ENCODE peak calls at places on chromosome 11, in six cellular contexts. D, I, E, Q, K and X are unnamed samples.

GRCh38 chr11:102527701-102528100 is 2.8 kb downstream of the MMP7 start:
- DNase-seq in D (no peak), I (no peak), E (no peak), Q (no peak), K (no peak), X (no peak)

GRCh38 chr11:75856912-75857311 is 41.9 kb downstream of the UVRAG start:
- DNase-seq in D (no peak), I (no peak), E (no peak), Q (no peak), K (no peak), X (no peak)

GRCh38 chr11:134231958-134232674 is 7.6 kb downstream of the VPS26B start:
- DNase-seq in D (no peak), I (no peak), E (no peak), Q (no peak), K (no peak), X (no peak)

GRCh38 chr11:100876826-100877545 is 189.9 kb downstream of the ARHGAP42 start:
- DNase-seq in D (no peak), I (no peak), E (no peak), Q (no peak), K (no peak), X (peak)

GRCh38 chr11:12007769-12008737 is at the start of gene DKK3:
- DNase-seq in D (peak), I (no peak), E (no peak), Q (peak), K (no peak), X (no peak)

GRCh38 chr11:77039491-77040400 is 5.5 kb downstream of the B3GNT6 start:
- DNase-seq in D (peak), I (no peak), E (no peak), Q (no peak), K (no peak), X (no peak)

GRCh38 chr11:63839508-63840355 is 822 bp downstream of the MARK2 start:
- DNase-seq in D (peak), I (no peak), E (peak), Q (peak), K (peak), X (no peak)

GRCh38 chr11:130592056-130592455 is 143.6 kb downstream of the ADAMTS15 start:
- DNase-seq in D (no peak), I (no peak), E (no peak), Q (no peak), K (no peak), X (no peak)

GRCh38 chr11:83349371-83349770 is 63.2 kb upstream of the CCDC90B start:
- DNase-seq in D (no peak), I (no peak), E (no peak), Q (no peak), K (no peak), X (no peak)

GRCh38 chr11:16408619-16409018 is 52.3 kb upstream of the SOX6 start:
- DNase-seq in D (no peak), I (no peak), E (no peak), Q (no peak), K (no peak), X (no peak)

GRCh38 chr11:117180661-117181585 is 2.4 kb downstream of the SIDT2 start:
- DNase-seq in D (peak), I (no peak), E (peak), Q (peak), K (no peak), X (peak)

GRCh38 chr11:76410771-76411423 is 29.8 kb downstream of the GVQW3 start:
- DNase-seq in D (no peak), I (no peak), E (no peak), Q (no peak), K (no peak), X (no peak)

GRCh38 chr11:100925935-100926334 is 203.7 kb downstream of the PGR start:
- DNase-seq in D (no peak), I (no peak), E (no peak), Q (no peak), K (no peak), X (peak)

GRCh38 chr11:12692238-12693074 is 18.2 kb downstream of the TEAD1 start:
- DNase-seq in D (peak), I (peak), E (peak), Q (no peak), K (no peak), X (peak)

GRCh38 chr11:118531597-118532084 is 649 bp downstream of the TMEM25 start:
- DNase-seq in D (no peak), I (no peak), E (no peak), Q (no peak), K (no peak), X (no peak)

GRCh38 chr11:83864412-83865057 is 578.4 kb upstream of the CCDC90B start:
- DNase-seq in D (no peak), I (no peak), E (no peak), Q (no peak), K (no peak), X (no peak)

GRCh38 chr11:86743223-86744118 is 56.9 kb upstream of the PRSS23 start:
- DNase-seq in D (no peak), I (peak), E (peak), Q (no peak), K (peak), X (peak)

GRCh38 chr11:35511666-35512065 is 13.8 kb downstream of the PAMR1 start:
- DNase-seq in D (no peak), I (no peak), E (no peak), Q (no peak), K (peak), X (peak)

GRCh38 chr11:19980388-19980787 is 179.9 kb downstream of the DBX1 start:
- DNase-seq in D (no peak), I (no peak), E (no peak), Q (no peak), K (no peak), X (no peak)

GRCh38 chr11:61035086-61035835 is 63.8 kb downstream of the CD6 start:
- DNase-seq in D (no peak), I (no peak), E (no peak), Q (no peak), K (no peak), X (no peak)

GRCh38 chr11:93196816-93197382 is 892 bp downstream of the SLC36A4 start:
- DNase-seq in D (no peak), I (no peak), E (no peak), Q (no peak), K (no peak), X (no peak)

GRCh38 chr11:67382481-67383136 is 9.2 kb upstream of the RAD9A start:
- DNase-seq in D (peak), I (no peak), E (peak), Q (peak), K (peak), X (no peak)

GRCh38 chr11:103604310-103604709 is 432.1 kb upstream of the DDI1 start:
- DNase-seq in D (no peak), I (no peak), E (no peak), Q (no peak), K (no peak), X (no peak)

GRCh38 chr11:102620179-102620578 is 5.0 kb downstream of the MMP20 start:
- DNase-seq in D (no peak), I (no peak), E (no peak), Q (no peak), K (no peak), X (no peak)

GRCh38 chr11:17905477-17905876 is 107.4 kb downstream of the SERGEF start:
- DNase-seq in D (no peak), I (no peak), E (no peak), Q (no peak), K (no peak), X (no peak)

GRCh38 chr11:35323076-35323868 is 96.1 kb downstream of the SLC1A2 start:
- DNase-seq in D (no peak), I (no peak), E (no peak), Q (no peak), K (no peak), X (no peak)

GRCh38 chr11:120977470-120977869 is 46.4 kb upstream of the TBCEL start:
- DNase-seq in D (no peak), I (no peak), E (no peak), Q (no peak), K (no peak), X (no peak)

GRCh38 chr11:64352099-64353005 is 6.6 kb upstream of the RPS6KA4 start:
- DNase-seq in D (no peak), I (no peak), E (no peak), Q (no peak), K (no peak), X (no peak)

GRCh38 chr11:77152846-77153245 is 24.8 kb downstream of the MYO7A start:
- DNase-seq in D (no peak), I (no peak), E (no peak), Q (no peak), K (no peak), X (no peak)

GRCh38 chr11:134907636-134908035 is 495.6 kb upstream of the B3GAT1 start:
- DNase-seq in D (no peak), I (no peak), E (no peak), Q (no peak), K (no peak), X (no peak)

GRCh38 chr11:109619498-109619897 is 197.5 kb downstream of the C11orf87 start:
- DNase-seq in D (no peak), I (no peak), E (no peak), Q (no peak), K (no peak), X (no peak)

GRCh38 chr11:27910186-27910941 is 197.6 kb downstream of the KIF18A start:
- DNase-seq in D (no peak), I (no peak), E (no peak), Q (no peak), K (peak), X (peak)

GRCh38 chr11:121291896-121292502 is 572 bp upstream of the SC5D start:
- DNase-seq in D (no peak), I (no peak), E (no peak), Q (no peak), K (peak), X (no peak)

DNA sequence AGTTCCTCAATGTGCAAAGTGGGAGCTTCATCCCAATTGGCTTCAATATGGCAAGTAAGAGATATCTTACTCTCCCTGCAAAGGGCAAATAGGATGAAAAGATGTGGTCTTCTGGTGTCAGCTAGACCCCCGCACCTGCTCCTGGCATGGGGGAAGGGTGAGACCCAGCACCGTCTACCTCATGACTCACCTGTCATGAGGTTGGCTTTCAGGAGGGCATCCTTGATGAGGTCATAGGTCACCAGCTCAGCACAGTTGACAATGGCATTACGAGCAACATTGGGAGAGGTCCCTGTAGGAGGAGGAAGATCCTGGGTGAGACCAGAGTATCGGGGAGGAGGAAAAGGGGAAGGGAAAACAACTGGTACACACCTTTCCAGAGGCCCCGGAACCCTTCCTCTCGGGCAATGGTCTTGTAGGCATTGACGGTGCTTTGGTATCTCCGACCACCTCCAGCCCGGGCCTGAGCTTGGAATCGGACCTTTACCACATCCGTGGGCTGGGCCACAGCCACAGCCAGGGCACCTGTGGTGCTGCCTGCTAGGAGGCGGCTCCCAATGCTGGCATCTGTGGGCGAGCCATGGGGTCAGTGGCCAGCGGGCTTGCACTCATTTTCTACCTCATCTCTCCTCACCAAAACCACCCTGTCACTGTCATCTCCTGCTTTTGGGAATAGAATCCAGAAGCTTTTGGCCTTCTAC is 6.0 kb downstream of the UCP2 start:
- DNase-seq in D (no peak), I (no peak), E (no peak), Q (no peak), K (no peak), X (no peak)
- H3K4me3 ChIP-seq in D (no peak), I (no peak), E (no peak), Q (no peak), K (no peak), X (no peak)

GRCh38 chr11:1748467-1749019 is 1.9 kb downstream of the IFITM10 start:
- DNase-seq in D (no peak), I (no peak), E (no peak), Q (no peak), K (no peak), X (no peak)

GRCh38 chr11:1747753-1748466 is 2.5 kb downstream of the IFITM10 start:
- DNase-seq in D (no peak), I (no peak), E (no peak), Q (no peak), K (no peak), X (no peak)

GRCh38 chr11:1745701-1746320 is 4.6 kb downstream of the IFITM10 start:
- DNase-seq in D (no peak), I (no peak), E (no peak), Q (no peak), K (no peak), X (no peak)

GRCh38 chr11:1746516-1746931 is 3.9 kb downstream of the IFITM10 start:
- DNase-seq in D (no peak), I (no peak), E (no peak), Q (no peak), K (no peak), X (no peak)

GRCh38 chr11:1746956-1747752 is 3.2 kb downstream of the IFITM10 start:
- DNase-seq in D (no peak), I (no peak), E (no peak), Q (no peak), K (no peak), X (no peak)
- H3K4me3 ChIP-seq in D (no peak), I (peak), E (no peak), Q (no peak), K (no peak), X (peak)

GRCh38 chr11:112174789-112175595 is at the start of gene BCO2:
- DNase-seq in D (peak), I (peak), E (peak), Q (peak), K (peak), X (peak)
- H3K4me3 ChIP-seq in D (peak), I (peak), E (no peak), Q (no peak), K (peak), X (peak)

GRCh38 chr11:45048313-45048841 is 97.7 kb upstream of the TP53I11 start:
- DNase-seq in D (no peak), I (no peak), E (no peak), Q (no peak), K (no peak), X (no peak)
- H3K4me3 ChIP-seq in D (no peak), I (no peak), E (no peak), Q (no peak), K (no peak), X (no peak)

DNA sequence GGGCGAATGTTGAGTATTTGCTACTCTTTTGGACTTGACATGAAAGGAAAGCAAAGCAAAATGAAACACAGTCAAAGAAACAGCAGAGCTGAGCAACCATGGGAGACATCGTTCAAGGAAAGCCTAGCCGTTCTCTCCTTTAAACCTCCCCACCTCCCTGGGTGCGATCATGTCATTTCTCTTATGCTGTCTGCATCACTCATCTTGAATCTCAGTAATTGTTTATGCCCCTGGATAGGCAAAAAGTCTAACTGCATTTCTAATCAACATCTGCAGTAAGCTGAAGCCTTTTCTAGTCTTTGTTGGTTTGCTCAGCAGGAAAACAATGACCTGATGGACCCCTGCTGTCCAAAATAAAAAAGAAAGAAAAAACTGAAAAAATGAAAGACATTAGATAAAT is 107.0 kb downstream of the MSANTD4 start:
- DNase-seq in D (peak), I (no peak), E (no peak), Q (no peak), K (no peak), X (no peak)
- H3K4me3 ChIP-seq in D (peak), I (no peak), E (no peak), Q (no peak), K (no peak), X (no peak)